ENCODE peak calls at places on chromosomes 16 and 17, in nine cellular contexts. I is GM12864; U is GM13977; P is mammary epithelial cell; L is EL; E is T-helper 17 cell; F is stimulated activated CD8-positive, alpha-beta memory T cell treated with anti-CD3 and anti-CD28 coated beads, Interleukin-2, amount 100 ng/mL, for 48 hours; K is stimulated activated CD4-positive, alpha-beta T cell treated with anti-CD3 and anti-CD28 coated beads, TNF-alpha, amount 100 ng/mL, for 4 hours; H is DND-41. B is an unnamed sample.

GRCh38 chr17:57902800-57903759 is 52.1 kb downstream of the CUEDC1 start:
- DNase-seq in I (peak), U (peak), P (peak), L (peak), E (no peak), F (no peak), K (no peak), H (no peak), B (no peak)

GRCh38 chr16:10526962-10527361 is 53.4 kb downstream of the EMP2 start:
- DNase-seq in I (no peak), U (no peak), P (no peak), L (no peak), E (no peak), F (no peak), K (no peak), H (no peak), B (no peak)

GRCh38 chr17:75931062-75931461 is 9.8 kb downstream of the FBF1 start:
- DNase-seq in I (no peak), U (no peak), P (no peak), L (no peak), E (no peak), F (no peak), K (no peak), H (no peak), B (no peak)

GRCh38 chr17:76700290-76700626 is 10.5 kb downstream of the MXRA7 start:
- DNase-seq in I (no peak), U (no peak), P (no peak), L (no peak), E (no peak), F (no peak), K (no peak), H (no peak), B (no peak)

GRCh38 chr16:74099530-74099929 is 197.1 kb upstream of the PSMD7 start:
- DNase-seq in I (no peak), U (no peak), P (no peak), L (no peak), E (no peak), F (no peak), K (no peak), H (no peak), B (no peak)

GRCh38 chr16:66387817-66388332 is 21.4 kb downstream of the CDH5 start:
- DNase-seq in I (no peak), U (no peak), P (no peak), L (no peak), E (no peak), F (no peak), K (no peak), H (no peak), B (no peak)

GRCh38 chr17:40538019-40538935 is 27.0 kb downstream of the CCR7 start:
- DNase-seq in I (no peak), U (no peak), P (peak), L (peak), E (no peak), F (no peak), K (no peak), H (peak), B (no peak)

GRCh38 chr17:75697651-75698291 is 23.5 kb upstream of the ITGB4 start:
- DNase-seq in I (no peak), U (no peak), P (no peak), L (no peak), E (no peak), F (no peak), K (no peak), H (no peak), B (no peak)

B was measured in activated naive CD8-positive, alpha-beta T cell treated with anti-CD3 and anti-CD28 coated beads, Interleukin-2, amount 50 U/mL, for 16 hours.